ENCODE peak calls at places on chromosomes 16 and 17, in four cellular contexts. B is WTC11, L is GM20000, P is CD14-positive monocyte. H is an unnamed sample.

GRCh38 chr17:72184805-72185204 is 64.0 kb downstream of the SOX9 start:
- DNase-seq in B (no peak), L (no peak), P (no peak), H (no peak)

GRCh38 chr17:42937712-42938596 is 26.3 kb downstream of the AARSD1 start:
- DNase-seq in B (peak; percentile 66), L (peak; percentile 40), P (no peak), H (peak; percentile 52)

GRCh38 chr16:2157480-2158261 is 2.1 kb downstream of the TRAF7 start:
- DNase-seq in B (no peak), L (no peak), P (no peak), H (no peak)

GRCh38 chr16:85003723-85004586 is 7.4 kb downstream of the ZDHHC7 start:
- DNase-seq in B (no peak), L (no peak), P (no peak), H (no peak)

GRCh38 chr16:27195941-27196595 is 7.3 kb upstream of the KDM8 start:
- DNase-seq in B (no peak), L (no peak), P (no peak), H (no peak)

GRCh38 chr16:86673956-86674453 is 95.7 kb downstream of the FOXL1 start:
- DNase-seq in B (no peak), L (no peak), P (no peak), H (no peak)

GRCh38 chr16:46727184-46727583 is 21.0 kb downstream of the MYLK3 start:
- DNase-seq in B (no peak), L (no peak), P (no peak), H (no peak)

GRCh38 chr17:33905338-33905800 is 349.7 kb upstream of the CCL2 start:
- DNase-seq in B (no peak), L (no peak), P (no peak), H (no peak)

GRCh38 chr17:7083592-7083991 is 3.5 kb upstream of the CLEC10A start:
- DNase-seq in B (no peak), L (no peak), P (no peak), H (no peak)

GRCh38 chr17:4706121-4706520 is 2.2 kb upstream of the PELP1 start:
- DNase-seq in B (no peak), L (no peak), P (no peak), H (no peak)

GRCh38 chr17:14427914-14428639 is 127.2 kb downstream of the HS3ST3B1 start:
- DNase-seq in B (no peak), L (no peak), P (no peak), H (no peak)

GRCh38 chr16:733382-734207 is 6.7 kb downstream of the HAGHL start:
- DNase-seq in B (peak; percentile 59), L (no peak), P (no peak), H (no peak)
- TF ChIP-seq CTCF in B (peak; percentile 19), L (peak; percentile 26), P (no peak), H (peak; percentile 39)

GRCh38 chr17:19648475-19649406 is at the start of gene ALDH3A2:
- DNase-seq in B (peak; percentile 89), L (peak; percentile 99), P (peak; percentile 89), H (peak; percentile 98)
- TF ChIP-seq CTCF in B (no peak), L (no peak), P (peak; percentile 3), H (peak; percentile 29)

DNA sequence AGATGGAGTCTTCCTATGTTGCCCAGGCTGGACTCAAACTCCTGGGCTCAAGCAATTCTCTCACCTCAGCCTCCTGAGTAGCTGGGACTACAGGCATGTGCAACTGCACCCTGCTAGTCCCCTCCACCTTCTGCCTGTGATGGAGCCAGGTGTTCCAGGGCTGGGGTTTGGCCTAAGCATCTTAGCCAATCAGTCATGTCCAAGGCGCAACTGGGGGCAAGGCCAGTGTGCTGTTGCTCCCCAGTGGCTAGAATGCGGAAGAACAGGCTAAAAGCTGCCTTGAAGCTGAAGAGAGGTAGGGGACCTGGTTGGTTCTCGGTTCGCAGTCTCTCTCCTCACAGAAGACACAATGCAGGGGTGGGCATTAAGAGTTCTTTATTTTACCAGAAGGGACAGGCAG is 18.6 kb downstream of the FLOT2 start:
- DNase-seq in B (peak; percentile 80), L (peak; percentile 56), P (no peak), H (peak; percentile 63)
- TF ChIP-seq CTCF in B (peak; percentile 31), L (peak; percentile 58), P (no peak), H (peak; percentile 65)

DNA sequence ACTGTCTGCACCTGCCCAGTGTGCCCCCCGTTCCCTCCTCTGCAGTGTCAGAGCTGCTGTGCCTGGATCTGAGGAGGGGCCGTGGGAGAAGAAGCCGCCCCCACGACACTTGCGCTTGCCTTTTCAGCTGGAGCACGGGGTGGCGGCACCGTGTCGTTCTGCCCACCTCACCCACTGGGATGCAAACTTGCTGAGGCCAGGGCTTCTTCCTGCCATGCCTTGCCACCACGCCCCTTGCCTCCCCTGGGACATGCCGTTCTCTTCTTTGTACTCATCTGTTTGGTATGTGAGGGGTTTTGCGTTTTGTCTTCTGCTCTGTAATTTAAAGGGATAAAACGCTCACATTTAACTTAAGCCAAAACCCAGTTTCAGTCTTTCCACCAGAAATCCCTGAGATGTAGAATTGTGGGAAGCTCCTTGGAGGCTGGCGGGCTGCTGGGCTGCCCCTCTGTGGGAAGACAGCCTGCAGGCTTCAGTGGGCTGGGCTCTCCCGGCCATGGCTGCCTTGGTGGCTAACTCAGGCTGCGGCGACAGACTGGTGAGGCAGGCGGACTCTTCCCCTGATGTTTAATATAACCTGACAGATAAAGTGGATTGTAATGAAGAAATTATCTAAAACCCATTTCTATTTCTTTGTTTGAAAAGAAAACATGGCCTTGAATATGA is 180.2 kb downstream of the RPTOR start:
- DNase-seq in B (no peak), L (no peak), P (no peak), H (no peak)
- TF ChIP-seq CTCF in B (no peak), L (no peak), P (no peak), H (no peak)

GRCh38 chr16:59591480-59591879 is 857.4 kb upstream of the GOT2 start:
- DNase-seq in B (no peak), L (no peak), P (no peak), H (no peak)
- TF ChIP-seq CTCF in B (no peak), L (no peak), P (no peak), H (no peak)

DNA sequence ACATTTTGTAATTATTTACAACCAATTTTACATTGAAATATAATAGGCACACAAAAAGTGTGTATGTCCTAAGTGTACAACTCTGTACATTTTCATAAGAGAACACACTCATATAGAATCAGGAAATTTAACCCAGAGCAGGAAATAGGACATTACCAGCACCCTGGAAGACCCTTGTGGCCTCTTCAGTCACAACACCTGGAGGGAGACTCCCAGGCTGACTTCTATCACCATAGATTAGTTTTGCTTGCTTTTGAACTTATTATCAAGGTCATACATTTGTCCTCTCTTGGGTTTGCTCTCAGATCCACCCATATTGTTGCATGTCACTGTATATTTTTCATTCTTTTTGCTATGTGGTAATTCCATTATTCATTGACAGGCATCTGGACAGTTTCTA is 5.8 kb downstream of the RIPOR1 start:
- DNase-seq in B (no peak), L (no peak), P (no peak), H (no peak)
- TF ChIP-seq CTCF in B (no peak), L (no peak), P (no peak), H (no peak)

H was measured in GM13977.